ENCODE peak calls at places on chromosomes 1 and 21, in six cellular contexts. P, B, K, Y, A and F are unnamed samples. For H3K4me1, the result is how much of the 10 kb centered on the place peaks cover.

GRCh38 chr1:36154765-36155559 is 998 bp upstream of the MAP7D1 start:
- DNase-seq in P (no peak), Y (no peak), B (no peak), A (no peak), K (no peak), F (peak)

GRCh38 chr1:159000627-159001026 is 9.1 kb upstream of the IFI16 start:
- DNase-seq in K (no peak), Y (no peak), B (no peak), A (peak), P (peak), F (peak)

GRCh38 chr1:157770442-157771043 is 6.4 kb downstream of the FCRL2 start:
- DNase-seq in P (peak), A (no peak), Y (peak), B (no peak), K (no peak), F (no peak)

GRCh38 chr1:147849097-147849873 is 53.3 kb upstream of the GJA8 start:
- DNase-seq in Y (no peak), A (peak), B (no peak), K (no peak), P (peak), F (no peak)

GRCh38 chr1:153488731-153489130 is 28.3 kb upstream of the S100A7 start:
- DNase-seq in P (no peak), K (no peak), A (no peak), Y (no peak), B (no peak), F (peak)

GRCh38 chr1:32447469-32448185 is 17.2 kb upstream of the ZBTB8B start:
- DNase-seq in B (no peak), A (peak), P (peak), Y (peak), K (no peak), F (peak)

GRCh38 chr1:11429226-11429625 is 49.7 kb upstream of the DISP3 start:
- DNase-seq in Y (no peak), A (no peak), B (no peak), P (no peak), K (no peak), F (no peak)

GRCh38 chr1:20229191-20229590 is 42.9 kb upstream of the PLA2G2C start:
- DNase-seq in A (no peak), Y (no peak), B (no peak), K (no peak), P (no peak), F (no peak)

GRCh38 chr1:241560511-241561187 is 28.5 kb downstream of the KMO start:
- DNase-seq in B (no peak), A (no peak), K (no peak), Y (no peak), P (no peak), F (no peak)

GRCh38 chr21:45538381-45539045 is 3.7 kb downstream of the SLC19A1 start:
- DNase-seq in B (no peak), Y (no peak), P (no peak), A (no peak), K (no peak), F (peak)

GRCh38 chr21:38702196-38702595 is 103.5 kb upstream of the ETS2 start:
- DNase-seq in K (no peak), Y (no peak), P (no peak), A (no peak), B (no peak), F (no peak)

GRCh38 chr1:39981957-39982356 is 27.0 kb downstream of the MFSD2A start:
- DNase-seq in A (peak), Y (no peak), K (no peak), P (peak), B (no peak), F (peak)

GRCh38 chr21:41142051-41142795 is 25.7 kb upstream of the BACE2 start:
- DNase-seq in K (no peak), Y (no peak), B (no peak), P (peak), A (no peak), F (peak)

GRCh38 chr1:198030682-198031081 is 113.5 kb downstream of the LHX9 start:
- DNase-seq in K (peak), A (no peak), P (peak), Y (no peak), B (no peak), F (peak)

GRCh38 chr1:177256153-177256814 is 85.5 kb downstream of the BRINP2 start:
- DNase-seq in P (peak), Y (peak), K (no peak), B (peak), A (peak), F (peak)

GRCh38 chr1:151710187-151710586 is 6.4 kb downstream of the CELF3 start:
- DNase-seq in K (no peak), B (peak), Y (peak), A (peak), P (peak), F (peak)

GRCh38 chr1:65109515-65109914 is 38.5 kb upstream of the AK4 start:
- DNase-seq in K (no peak), A (no peak), B (no peak), Y (no peak), P (no peak), F (no peak)

GRCh38 chr1:23407036-23407630 is 17.4 kb downstream of the TCEA3 start:
- DNase-seq in A (no peak), B (no peak), K (no peak), P (no peak), Y (no peak), F (no peak)

GRCh38 chr1:115296981-115297380 is 41.1 kb downstream of the NGF start:
- DNase-seq in A (no peak), Y (no peak), K (peak), B (no peak), P (peak), F (no peak)

GRCh38 chr1:58628987-58629598 is 52.0 kb upstream of the TACSTD2 start:
- DNase-seq in A (no peak), Y (no peak), B (no peak), K (no peak), P (peak), F (no peak)

GRCh38 chr1:111720977-111721670 is 18.1 kb downstream of the INKA2 start:
- DNase-seq in K (no peak), A (no peak), Y (no peak), P (no peak), B (no peak), F (peak)

GRCh38 chr1:112406771-112407170 is 10.8 kb downstream of the CTTNBP2NL start:
- DNase-seq in Y (no peak), K (no peak), B (no peak), P (no peak), A (no peak), F (no peak)

GRCh38 chr1:228001738-228002535 is 4.9 kb upstream of the WNT3A start:
- DNase-seq in Y (peak), B (no peak), A (no peak), P (no peak), K (no peak), F (peak)

GRCh38 chr1:228478912-228479665 is 8.1 kb upstream of the RNF187 start:
- DNase-seq in P (no peak), Y (no peak), K (peak), A (no peak), B (peak), F (no peak)

GRCh38 chr21:21101911-21102310 is 103.7 kb downstream of the NCAM2 start:
- DNase-seq in A (peak), P (peak), K (peak), B (no peak), Y (peak), F (no peak)

GRCh38 chr21:36064085-36064460 is 3.7 kb upstream of the SETD4 start:
- DNase-seq in P (no peak), B (no peak), K (no peak), Y (no peak), A (no peak), F (peak)

GRCh38 chr1:115655916-115656315 is 14.1 kb downstream of the VANGL1 start:
- DNase-seq in Y (no peak), A (no peak), K (no peak), B (no peak), P (no peak), F (peak)

GRCh38 chr1:17732475-17732874 is 22.7 kb upstream of the ACTL8 start:
- DNase-seq in A (peak), Y (no peak), B (no peak), K (no peak), P (peak), F (peak)

GRCh38 chr1:77271851-77272250 is 10.0 kb upstream of the AK5 start:
- DNase-seq in B (no peak), P (peak), Y (no peak), A (peak), K (no peak), F (peak)

GRCh38 chr1:220828211-220828553 is 41.5 kb downstream of the MTARC1 start:
- DNase-seq in B (no peak), Y (no peak), K (no peak), A (no peak), P (no peak), F (no peak)

GRCh38 chr1:152325111-152325510 is at the start of gene FLG:
- DNase-seq in B (no peak), A (no peak), Y (no peak), P (no peak), K (no peak), F (no peak)

GRCh38 chr1:189563784-189564183 is 913.9 kb downstream of the BRINP3 start:
- DNase-seq in Y (no peak), A (no peak), B (no peak), K (no peak), P (no peak), F (no peak)

GRCh38 chr1:184479435-184480202 is 92.8 kb downstream of the C1orf21 start:
- DNase-seq in P (no peak), A (no peak), Y (no peak), B (no peak), K (no peak), F (no peak)

GRCh38 chr1:104932949-104933679 is 1183.4 kb downstream of the AMY1C start:
- DNase-seq in Y (no peak), P (no peak), K (no peak), B (peak), A (no peak), F (no peak)

GRCh38 chr1:44368471-44369151 is 13.6 kb upstream of the ERI3 start:
- DNase-seq in Y (no peak), K (no peak), A (no peak), P (no peak), B (no peak), F (peak)

GRCh38 chr1:42146127-42146915 is 6.9 kb upstream of the GUCA2B start:
- DNase-seq in P (no peak), B (no peak), K (no peak), Y (no peak), A (no peak), F (peak)

GRCh38 chr1:42150626-42151025 is 2.6 kb upstream of the GUCA2B start:
- DNase-seq in K (no peak), A (no peak), Y (no peak), B (no peak), P (no peak), F (no peak)

GRCh38 chr1:42145726-42146125 is 7.5 kb upstream of the GUCA2B start:
- DNase-seq in K (no peak), Y (no peak), B (no peak), P (no peak), A (no peak), F (peak)

GRCh38 chr1:42146916-42147320 is 6.3 kb upstream of the GUCA2B start:
- DNase-seq in B (peak), Y (peak), K (peak), P (peak), A (peak), F (peak)

DNA sequence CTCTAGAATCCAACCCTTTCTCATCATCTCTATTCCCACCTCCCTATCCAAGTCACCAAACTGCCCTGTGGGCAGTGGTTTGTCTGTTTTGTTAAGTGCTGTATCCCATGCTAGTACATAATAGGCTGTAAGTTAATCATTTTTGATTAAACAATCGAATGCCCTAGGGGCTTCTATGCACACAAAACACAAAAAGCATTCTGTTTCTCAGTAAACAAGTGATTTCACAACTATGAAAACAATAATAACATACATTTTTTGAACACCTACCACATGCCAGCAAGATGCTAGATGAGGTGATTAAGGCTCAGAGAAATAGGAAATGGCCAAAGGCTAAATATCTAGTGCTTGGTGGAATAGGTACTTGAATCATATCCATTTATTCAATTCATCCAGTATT is 5.0 kb upstream of the GUCA2B start:
- DNase-seq in B (no peak), Y (no peak), A (no peak), P (no peak), K (no peak), F (no peak)
- H3K4me2 ChIP-seq in B (no peak), Y (no peak), A (no peak), P (no peak), K (no peak), F (no peak)

GRCh38 chr1:47771766-47772165 is 225.4 kb downstream of the TRABD2B start:
- DNase-seq in P (no peak), A (no peak), Y (no peak), B (no peak), K (no peak), F (peak)
- H3K4me1 ChIP-seq in P (under half), A (under half), Y (under half), B (under half), K (under half), F (under half)

GRCh38 chr1:25022361-25023189 is 92.5 kb upstream of the RUNX3 start:
- DNase-seq in A (peak), K (peak), Y (no peak), B (peak), P (peak), F (peak)
- H2AFZ ChIP-seq in A (no peak), K (peak), Y (no peak), B (peak), P (peak), F (peak)

DNA sequence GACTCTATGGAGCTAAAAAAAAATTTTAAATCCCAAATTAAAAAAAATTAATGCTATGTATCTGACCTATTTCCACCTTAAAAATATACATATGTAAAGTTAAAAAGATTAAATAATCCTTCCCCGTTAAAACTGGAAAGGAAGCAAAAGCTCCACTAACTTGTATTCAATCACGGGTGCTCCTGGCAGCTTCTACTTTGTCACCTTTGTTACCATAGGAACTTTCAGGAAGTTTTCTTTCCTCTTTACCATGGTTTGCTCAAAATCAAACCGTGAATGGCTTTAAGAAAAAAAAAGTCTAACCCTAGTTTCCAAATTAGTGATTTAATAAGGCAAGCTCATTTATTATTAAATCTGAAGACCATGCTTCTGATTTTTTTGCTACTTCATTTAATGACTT is 3.5 kb downstream of the GPATCH2 start:
- DNase-seq in Y (no peak), K (no peak), B (no peak), P (no peak), A (no peak), F (no peak)
- H3K4me2 ChIP-seq in Y (no peak), K (no peak), B (no peak), P (no peak), A (no peak), F (no peak)

DNA sequence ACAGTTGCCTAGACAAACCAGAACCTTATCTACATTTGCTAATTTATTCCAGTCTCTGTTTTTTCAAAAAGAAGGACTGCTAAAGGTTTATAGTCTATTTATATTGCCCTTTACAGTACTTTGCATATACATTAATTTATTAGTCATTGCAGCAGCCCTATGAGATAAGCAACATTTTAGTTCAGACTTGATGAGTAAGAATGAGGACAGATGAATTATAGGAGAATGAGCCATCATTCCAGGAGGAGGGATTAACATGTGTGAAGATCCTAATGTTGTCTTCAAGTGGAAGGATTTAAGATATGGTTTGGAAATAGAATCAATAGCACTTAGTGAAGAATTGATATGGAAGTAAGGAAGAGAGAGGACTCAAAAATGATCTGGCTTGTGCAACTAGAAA is 152.5 kb downstream of the KCTD3 start:
- DNase-seq in K (no peak), P (peak), Y (no peak), A (peak), B (no peak), F (no peak)
- H3K4me1 ChIP-seq in K (under half), P (under half), Y (under half), A (under half), B (under half), F (under half)

GRCh38 chr1:154999651-155000474 is 2.7 kb upstream of the ZBTB7B start:
- DNase-seq in K (peak), A (peak), B (peak), Y (peak), P (no peak), F (peak)
- H2AFZ ChIP-seq in K (peak), A (no peak), B (peak), Y (peak), P (peak), F (peak)

GRCh38 chr1:216531308-216532239 is 108.3 kb upstream of the USH2A start:
- DNase-seq in B (no peak), P (peak), Y (no peak), A (peak), K (peak), F (no peak)
- H3K4me2 ChIP-seq in B (peak), P (peak), Y (no peak), A (peak), K (peak), F (peak)

GRCh38 chr1:117826551-117827078 is 102.8 kb downstream of the GDAP2 start:
- DNase-seq in A (peak), B (no peak), Y (no peak), K (no peak), P (peak), F (no peak)
- H3K4me1 ChIP-seq in A (under half), B (under half), Y (under half), K (under half), P (under half), F (under half)

DNA sequence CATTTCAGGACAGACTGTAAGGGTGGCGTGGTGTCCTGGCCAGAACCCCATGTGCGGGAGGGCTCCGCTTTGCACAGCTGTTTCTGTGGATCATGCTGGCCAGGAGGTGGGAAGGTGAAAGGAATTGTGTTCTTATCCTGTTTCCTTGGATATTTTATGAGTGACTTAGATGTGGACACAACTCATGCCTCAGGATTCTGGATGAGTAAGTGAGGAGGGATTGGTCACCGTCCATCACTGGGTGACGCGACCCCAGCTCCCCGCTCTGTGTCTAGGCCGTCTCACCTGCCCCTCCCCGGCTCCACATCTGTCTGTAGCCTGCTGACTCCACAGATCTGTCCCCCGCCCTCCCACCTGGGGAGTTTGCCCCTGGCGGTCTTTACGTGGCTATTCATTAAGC is 48.8 kb downstream of the PIK3CD start:
- DNase-seq in P (peak), K (no peak), B (no peak), A (peak), Y (no peak), F (peak)
- H2AFZ ChIP-seq in P (peak), K (no peak), B (no peak), A (no peak), Y (no peak), F (peak)

GRCh38 chr1:90220941-90221693 is 226.2 kb downstream of the ZNF326 start:
- DNase-seq in P (no peak), B (no peak), Y (no peak), K (peak), A (no peak), F (no peak)

GRCh38 chr1:90220496-90220895 is 225.6 kb downstream of the ZNF326 start:
- DNase-seq in A (no peak), P (no peak), B (no peak), K (no peak), Y (no peak), F (no peak)

GRCh38 chr1:90223401-90223800 is 228.5 kb downstream of the ZNF326 start:
- DNase-seq in Y (no peak), P (no peak), K (no peak), A (no peak), B (no peak), F (no peak)
- H3K4me2 ChIP-seq in Y (no peak), P (no peak), K (no peak), A (no peak), B (no peak), F (no peak)